ENCODE peak calls at places on chromosomes 3 and 15, in nine cellular contexts. O is upper lobe of right lung, G is IMR-90, M is transverse colon, Q is mammary epithelial cell, Z is lung, K is PC-9, A is breast epithelium, Y is fibroblast of lung. V is an unnamed sample.

GRCh38 chr15:70867911-70868467 is 14.0 kb upstream of the LARP6 start:
- DNase-seq in O (no peak), G (peak; percentile 63), M (no peak), Q (peak; percentile 77), Z (no peak), K (no peak), A (no peak), Y (peak; percentile 91), V (no peak)

GRCh38 chr3:67737911-67738865 is 83.8 kb upstream of the SUCLG2 start:
- DNase-seq in O (no peak), G (no peak), M (no peak), Q (no peak), Z (no peak), K (no peak), A (no peak), Y (no peak), V (no peak)

GRCh38 chr3:17469520-17469919 is 272.9 kb downstream of the TBC1D5 start:
- DNase-seq in O (no peak), G (no peak), M (no peak), Q (no peak), Z (no peak), K (no peak), A (no peak), Y (no peak), V (no peak)

GRCh38 chr15:29071193-29071906 is 185.6 kb downstream of the APBA2 start:
- DNase-seq in O (peak; percentile 46), G (no peak), M (no peak), Q (no peak), Z (no peak), K (no peak), A (no peak), Y (no peak), V (no peak)

GRCh38 chr3:184725176-184725575 is 13.3 kb upstream of the MAGEF1 start:
- DNase-seq in O (no peak), G (no peak), M (no peak), Q (no peak), Z (peak; percentile 22), K (no peak), A (no peak), Y (no peak), V (no peak)

GRCh38 chr3:127744875-127745274 is 72.1 kb downstream of the ABTB1 start:
- DNase-seq in O (no peak), G (no peak), M (no peak), Q (no peak), Z (no peak), K (no peak), A (no peak), Y (no peak), V (no peak)

GRCh38 chr3:174531262-174531982 is 327.7 kb upstream of the NAALADL2 start:
- DNase-seq in O (no peak), G (no peak), M (no peak), Q (no peak), Z (no peak), K (no peak), A (no peak), Y (no peak), V (no peak)

GRCh38 chr3:144364797-144365196 is 393.2 kb downstream of the DIPK2A start:
- DNase-seq in O (no peak), G (no peak), M (no peak), Q (no peak), Z (no peak), K (no peak), A (no peak), Y (no peak), V (no peak)

GRCh38 chr3:23474580-23475357 is 271.6 kb downstream of the UBE2E2 start:
- DNase-seq in O (no peak), G (no peak), M (no peak), Q (no peak), Z (no peak), K (no peak), A (no peak), Y (no peak), V (no peak)

GRCh38 chr3:127162947-127163645 is 29.8 kb upstream of the PRR23E start:
- DNase-seq in O (peak; percentile 37), G (no peak), M (no peak), Q (no peak), Z (no peak), K (no peak), A (no peak), Y (no peak), V (no peak)

GRCh38 chr15:68618339-68619302 is 39.8 kb downstream of the CORO2B start:
- DNase-seq in O (no peak), G (peak; percentile 70), M (no peak), Q (no peak), Z (no peak), K (no peak), A (no peak), Y (no peak), V (no peak)

GRCh38 chr15:51266548-51266947 is 71.8 kb downstream of the CYP19A1 start:
- DNase-seq in O (no peak), G (no peak), M (no peak), Q (no peak), Z (no peak), K (no peak), A (no peak), Y (no peak), V (no peak)
- H3K4me3 ChIP-seq in O (peak overlapping the region; percentile 54), G (no peak overlapping the region), M (no peak overlapping the region), Q (no peak overlapping the region), Z (no peak overlapping the region), K (no peak overlapping the region), A (peak overlapping the region; percentile 54), Y (no peak overlapping the region), V (peak overlapping the region; percentile 57)

GRCh38 chr3:88167173-88167572 is 17.4 kb downstream of the C3orf38 start:
- DNase-seq in O (no peak), G (peak; percentile 24), M (no peak), Q (no peak), Z (no peak), K (no peak), A (no peak), Y (no peak), V (no peak)
- TF ChIP-seq CTCF in O (no peak), G (no peak), M (no peak), Q (no peak), Z (no peak), K (no peak), A (no peak), Y (no peak), V (no peak)

GRCh38 chr15:90407871-90408317 is 19.9 kb downstream of the IQGAP1 start:
- DNase-seq in O (no peak), G (peak; percentile 61), M (no peak), Q (no peak), Z (no peak), K (no peak), A (no peak), Y (peak; percentile 81), V (no peak)
- H3K27ac ChIP-seq in O (peak overlapping the region; percentile 51), G (peak overlapping the region; percentile 59), M (peak overlapping the region; percentile 71), Q (no peak overlapping the region), Z (peak overlapping the region; percentile 33), K (peak overlapping the region; percentile 36), A (peak overlapping the region; percentile 59), Y (peak overlapping the region; percentile 46), V (no peak overlapping the region)

DNA sequence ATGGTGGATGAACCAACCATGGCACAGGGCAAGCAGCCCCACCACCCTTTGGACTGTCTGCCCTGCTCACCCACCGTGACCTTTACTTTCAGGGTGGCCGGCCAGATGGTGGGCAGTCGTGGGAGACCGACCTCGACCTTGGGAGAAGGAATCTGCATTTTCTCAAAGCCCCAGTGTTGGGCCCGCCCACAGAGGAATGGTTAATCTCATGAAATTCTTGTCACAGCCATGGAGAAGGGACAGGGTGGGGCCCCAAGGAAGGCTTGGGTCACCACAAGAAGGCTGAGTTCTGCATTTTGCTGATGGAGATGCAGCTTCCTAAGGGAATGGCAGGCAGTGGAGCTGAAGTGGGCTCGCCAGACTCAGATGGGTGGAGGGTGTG is 2.9 kb downstream of the PLXND1 start:
- DNase-seq in O (no peak), G (no peak), M (no peak), Q (no peak), Z (no peak), K (no peak), A (no peak), Y (no peak), V (no peak)
- H3K4me3 ChIP-seq in O (peak overlapping the region; percentile 89), G (peak overlapping the region; percentile 95), M (no peak overlapping the region), Q (no peak overlapping the region), Z (peak overlapping the region; percentile 73), K (no peak overlapping the region), A (peak overlapping the region; percentile 59), Y (peak overlapping the region; percentile 73), V (peak overlapping the region; percentile 75)

DNA sequence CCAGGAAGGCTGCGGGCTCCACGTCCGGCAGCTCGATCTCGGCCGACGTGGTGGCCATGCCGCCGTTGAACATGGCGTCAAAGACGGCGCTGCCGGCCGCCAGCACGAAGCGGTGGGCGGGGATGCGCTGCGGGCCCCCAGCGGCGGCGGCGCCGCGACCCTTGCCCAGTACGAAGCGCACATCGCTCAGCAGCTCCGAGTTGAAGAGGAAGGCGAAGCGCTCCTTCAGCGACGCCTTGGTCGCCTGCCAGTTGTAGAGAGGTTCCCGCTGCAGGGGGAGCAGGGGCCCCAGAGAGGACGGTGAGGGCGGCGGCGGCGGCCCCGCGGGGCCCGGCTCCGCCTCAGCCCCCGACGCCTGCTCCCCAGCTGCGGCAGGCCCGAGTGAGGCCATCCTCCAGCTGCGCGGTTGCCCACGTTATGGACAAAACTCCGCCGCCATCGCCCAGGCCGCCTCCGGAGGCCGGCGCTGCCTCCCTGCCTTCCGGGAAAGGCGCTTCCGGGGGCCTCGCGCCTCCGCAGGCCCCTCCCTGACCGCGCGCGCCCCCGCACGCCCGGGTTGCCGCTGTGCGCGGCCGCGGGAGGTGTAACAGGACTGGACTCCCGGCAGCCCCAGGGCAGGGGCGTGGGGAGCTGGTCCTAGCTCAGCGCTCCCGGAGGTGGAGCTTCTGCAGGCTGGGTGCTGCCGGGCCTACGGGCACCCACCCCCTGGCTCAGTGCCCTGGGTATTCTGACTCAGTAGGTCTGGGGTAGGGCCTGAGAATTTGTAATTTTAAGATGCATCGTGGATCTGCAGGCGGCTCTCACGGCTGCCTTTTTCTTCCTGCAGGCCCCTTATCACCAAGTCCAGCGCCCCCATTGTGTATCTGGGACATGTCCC is at the start of gene BTBD1:
- DNase-seq in O (peak; percentile 97), G (peak; percentile 96), M (peak; percentile 93), Q (peak; percentile 97), Z (peak; percentile 94), K (peak; percentile 86), A (peak; percentile 72), Y (peak; percentile 95), V (peak; percentile 95)
- TF ChIP-seq CTCF in O (peak; percentile 20), G (peak; percentile 1), M (no peak), Q (no peak), Z (no peak), K (no peak), A (no peak), Y (no peak), V (no peak)

V was measured in right atrium auricular region.